ENCODE peak calls at places on chromosomes 13 and 19, in four cellular contexts. One of them, this sample, is unnamed.

GRCh38 chr19:45311640-45312039 is 11.0 kb downstream of the CKM start:
- DNase-seq in T-cell: no peak
- DNase-seq in HEK293T: no peak
- DNase-seq in retinal pigment epithelial cell: no peak
- DNase-seq in this sample: no peak

GRCh38 chr19:5031231-5032100 is 62.6 kb downstream of the KDM4B start:
- DNase-seq in HEK293T: peak
- DNase-seq in T-cell: peak
- DNase-seq in retinal pigment epithelial cell: no peak
- DNase-seq in this sample: peak

GRCh38 chr13:60078226-60078625 is 85.5 kb downstream of the DIAPH3 start:
- DNase-seq in retinal pigment epithelial cell: no peak
- DNase-seq in HEK293T: no peak
- DNase-seq in T-cell: no peak
- DNase-seq in this sample: no peak

GRCh38 chr13:79463604-79464003 is 17.4 kb upstream of the NDFIP2 start:
- DNase-seq in retinal pigment epithelial cell: no peak
- DNase-seq in HEK293T: no peak
- DNase-seq in T-cell: no peak
- DNase-seq in this sample: no peak

GRCh38 chr19:1756705-1757445 is 3.6 kb downstream of the ONECUT3 start:
- DNase-seq in T-cell: no peak
- DNase-seq in retinal pigment epithelial cell: no peak
- DNase-seq in HEK293T: no peak
- DNase-seq in this sample: no peak

GRCh38 chr19:50361290-50362029 is 4.0 kb downstream of the NAPSA start:
- DNase-seq in retinal pigment epithelial cell: no peak
- DNase-seq in T-cell: no peak
- DNase-seq in HEK293T: peak
- DNase-seq in this sample: peak

GRCh38 chr19:42511340-42511739 is 16.9 kb downstream of the CEACAM1 start:
- DNase-seq in retinal pigment epithelial cell: no peak
- DNase-seq in HEK293T: no peak
- DNase-seq in T-cell: no peak
- DNase-seq in this sample: no peak

GRCh38 chr13:106534844-106535551 is 464 bp downstream of the EFNB2 start:
- DNase-seq in T-cell: peak
- DNase-seq in retinal pigment epithelial cell: no peak
- DNase-seq in HEK293T: no peak
- DNase-seq in this sample: peak

GRCh38 chr19:46599716-46600392 is 1.3 kb upstream of the CALM3 start:
- DNase-seq in HEK293T: no peak
- DNase-seq in T-cell: no peak
- DNase-seq in retinal pigment epithelial cell: no peak
- DNase-seq in this sample: no peak

This sample was measured in iPS-NIHi11.